ENCODE peak calls at places on chromosomes 5 and 9, in eight cellular contexts. U is HCEC 1CT; H is neural crest cell; L is activated T-helper 1 cell treated with anti-CD3 and anti-CD28 coated beads, Interleukin-12 subunit alpha, Interleukin-12 subunit beta, Interleukin-2, Interleukin-4 antibody, amounts not matched to agents 30 ng/mL and 10 ng/mL and 1 ng/mL, durations not matched to agents 14 hours and 24 hours and 36 hours; W is memory B cell; I is Kasumi-1; R is nephron progenitor cell; D is NCI-H460. S is an unnamed sample.

GRCh38 chr9:108296056-108296455 is 559.7 kb downstream of the ACTL7B start:
- DNase-seq in L (no peak), R (no peak), H (no peak), D (no peak), U (peak; percentile 40), W (no peak), I (no peak), S (peak; percentile 71)

GRCh38 chr5:32274548-32275420 is 38.0 kb downstream of the MTMR12 start:
- DNase-seq in H (no peak), D (no peak), W (no peak), U (no peak), R (no peak), L (no peak), I (peak; percentile 40), S (no peak)

GRCh38 chr5:80672140-80672736 is 17.5 kb upstream of the DHFR start:
- DNase-seq in I (peak; percentile 80), W (peak; percentile 50), D (peak; percentile 82), L (peak; percentile 49), R (peak; percentile 76), U (peak; percentile 62), H (peak; percentile 78), S (peak; percentile 77)

GRCh38 chr5:13957032-13957645 is 12.7 kb upstream of the DNAH5 start:
- DNase-seq in R (peak; percentile 42), I (peak; percentile 83), U (peak; percentile 68), D (peak; percentile 69), L (no peak), H (peak; percentile 43), W (no peak), S (peak; percentile 58)

GRCh38 chr9:92911496-92912475 is 33.9 kb upstream of the ZNF484 start:
- DNase-seq in R (no peak), I (no peak), U (no peak), W (no peak), H (no peak), L (no peak), D (peak; percentile 91), S (no peak)

GRCh38 chr5:165914462-165914861 is 2377.0 kb upstream of the WWC1 start:
- DNase-seq in U (no peak), I (no peak), R (no peak), L (no peak), H (no peak), W (no peak), D (no peak), S (no peak)

GRCh38 chr5:76714771-76715483 is 999 bp upstream of the F2R start:
- DNase-seq in D (no peak), U (no peak), R (peak; percentile 51), H (no peak), I (no peak), L (no peak), W (no peak), S (no peak)

GRCh38 chr9:13717356-13718057 is 438.0 kb upstream of the MPDZ start:
- DNase-seq in W (no peak), I (no peak), R (no peak), H (no peak), L (no peak), U (no peak), D (no peak), S (peak; percentile 21)

GRCh38 chr5:176956756-176957155 is 49.8 kb downstream of the UIMC1 start:
- DNase-seq in H (no peak), U (no peak), I (no peak), D (no peak), L (no peak), R (no peak), W (no peak), S (no peak)

GRCh38 chr5:166503506-166503905 is 1787.9 kb upstream of the WWC1 start:
- DNase-seq in R (no peak), U (no peak), H (no peak), L (no peak), D (no peak), I (no peak), W (no peak), S (no peak)

GRCh38 chr9:120289990-120290925 is 289.7 kb downstream of the CDK5RAP2 start:
- DNase-seq in I (no peak), U (no peak), R (no peak), H (no peak), W (no peak), D (no peak), L (no peak), S (peak; percentile 42)

GRCh38 chr9:17052626-17053025 is 82.2 kb upstream of the CNTLN start:
- DNase-seq in L (no peak), D (no peak), U (no peak), I (no peak), R (peak; percentile 13), W (no peak), H (no peak), S (no peak)

S was measured in fibroblast of lung.